ENCODE peak calls at places on chromosomes 12 and 14, in eight cellular contexts. B is HFF-Myc, I is GM20000, C is NCI-H524 treated with DMSO at 0.1 percent for 48 hours, M is MCF 10A, P is HTR-8/SVneo, Q is AG08395, W is fibroblast of the conjunctiva. O is an unnamed sample.

GRCh38 chr12:6096527-6096926 is 27.9 kb downstream of the VWF start:
- DNase-seq in B (no peak), I (no peak), C (no peak), M (peak; percentile 39), P (no peak), Q (no peak), W (no peak), O (no peak)

GRCh38 chr12:112900298-112901145 is 6.2 kb upstream of the OAS1 start:
- DNase-seq in B (peak; percentile 15), I (peak; percentile 58), C (peak; percentile 17), M (peak; percentile 74), P (peak; percentile 35), Q (peak; percentile 65), W (peak; percentile 14), O (peak; percentile 77)

GRCh38 chr14:102930753-102931579 is 8.5 kb downstream of the AMN start:
- DNase-seq in B (no peak), I (no peak), C (no peak), M (peak; percentile 65), P (peak; percentile 38), Q (peak; percentile 47), W (no peak), O (peak; percentile 16)

GRCh38 chr14:75050852-75051555 is at the start of gene MLH3:
- DNase-seq in B (no peak), I (peak; percentile 91), C (peak; percentile 66), M (peak; percentile 84), P (peak; percentile 100), Q (peak; percentile 96), W (peak; percentile 55), O (peak; percentile 85)

GRCh38 chr14:29789475-29789874 is 138.2 kb downstream of the PRKD1 start:
- DNase-seq in B (no peak), I (no peak), C (no peak), M (no peak), P (no peak), Q (no peak), W (no peak), O (no peak)

GRCh38 chr14:20456971-20457370 is 1.9 kb downstream of the APEX1 start:
- DNase-seq in B (no peak), I (no peak), C (no peak), M (no peak), P (no peak), Q (no peak), W (no peak), O (no peak)

GRCh38 chr12:124375141-124375788 is 80.4 kb downstream of the RFLNA start:
- DNase-seq in B (no peak), I (no peak), C (no peak), M (no peak), P (no peak), Q (no peak), W (no peak), O (no peak)

GRCh38 chr12:53123578-53124351 is 20.5 kb downstream of the SOAT2 start:
- DNase-seq in B (no peak), I (peak; percentile 21), C (no peak), M (no peak), P (peak; percentile 57), Q (peak; percentile 78), W (no peak), O (no peak)

GRCh38 chr14:28305938-28306337 is 460.6 kb upstream of the FOXG1 start:
- DNase-seq in B (no peak), I (no peak), C (no peak), M (no peak), P (no peak), Q (no peak), W (no peak), O (no peak)

GRCh38 chr14:93033039-93033982 is 82.4 kb downstream of the ITPK1 start:
- DNase-seq in B (no peak), I (no peak), C (no peak), M (no peak), P (no peak), Q (no peak), W (no peak), O (no peak)

GRCh38 chr12:6752181-6752930 is 585 bp downstream of the MLF2 start:
- DNase-seq in B (no peak), I (no peak), C (no peak), M (peak; percentile 28), P (peak; percentile 71), Q (peak; percentile 67), W (no peak), O (no peak)

GRCh38 chr14:46490150-46490769 is 161.3 kb downstream of the RPL10L start:
- DNase-seq in B (no peak), I (peak; percentile 21), C (no peak), M (peak; percentile 44), P (no peak), Q (no peak), W (no peak), O (peak; percentile 2)

GRCh38 chr14:23566782-23567185 is 807 bp downstream of the AP1G2 start:
- DNase-seq in B (no peak), I (no peak), C (no peak), M (no peak), P (no peak), Q (peak; percentile 53), W (no peak), O (no peak)

O was measured in NCI-H510A treated with DMSO at 0.1 percent for 48 hours.